ENCODE peak calls at places on chromosome 20, in eight cellular contexts. U is PC-3, T is DND-41, J is K562, I is mesendoderm, R is IMR-90, F is mammary epithelial cell, B is hepatocyte. K is an unnamed sample.
A peak's percentile ranks its signal among the peaks of the same experiment; 100 is the strongest.

GRCh38 chr20:33162753-33163152 is 5.2 kb upstream of the BPIFA2 start:
- DNase-seq in U (no peak), T (no peak), J (no peak), I (no peak), R (no peak), F (no peak), B (no peak), K (peak; percentile 1)

GRCh38 chr20:31605902-31606677 is 1.0 kb downstream of the ID1 start:
- DNase-seq in U (peak; percentile 19), T (no peak), J (no peak), I (peak; percentile 33), R (no peak), F (peak; percentile 12), B (peak; percentile 59), K (no peak)

GRCh38 chr20:8251201-8251575 is 119.1 kb downstream of the PLCB1 start:
- DNase-seq in U (no peak), T (no peak), J (no peak), I (no peak), R (no peak), F (no peak), B (no peak), K (no peak)

GRCh38 chr20:46273701-46274100 is 34.6 kb downstream of the CDH22 start:
- DNase-seq in U (no peak), T (no peak), J (no peak), I (no peak), R (no peak), F (no peak), B (no peak), K (no peak)

GRCh38 chr20:50577175-50578018 is 67.2 kb downstream of the PTPN1 start:
- DNase-seq in U (no peak), T (no peak), J (no peak), I (no peak), R (no peak), F (no peak), B (no peak), K (no peak)

GRCh38 chr20:40617594-40617993 is 71.4 kb downstream of the MAFB start:
- DNase-seq in U (no peak), T (no peak), J (no peak), I (no peak), R (no peak), F (no peak), B (no peak), K (no peak)

GRCh38 chr20:723756-724155 is 44.5 kb downstream of the SLC52A3 start:
- DNase-seq in U (peak; percentile 27), T (no peak), J (no peak), I (no peak), R (no peak), F (peak; percentile 66), B (no peak), K (no peak)

GRCh38 chr20:49448917-49449316 is 33.6 kb downstream of the KCNB1 start:
- DNase-seq in U (no peak), T (no peak), J (peak; percentile 87), I (peak; percentile 62), R (no peak), F (no peak), B (no peak), K (peak; percentile 5)

GRCh38 chr20:14861028-14861699 is 523.8 kb upstream of the FLRT3 start:
- DNase-seq in U (no peak), T (no peak), J (no peak), I (peak; percentile 24), R (no peak), F (no peak), B (no peak), K (no peak)

GRCh38 chr20:50602432-50603088 is 88.8 kb downstream of the RIPOR3 start:
- DNase-seq in U (no peak), T (no peak), J (no peak), I (no peak), R (no peak), F (no peak), B (no peak), K (no peak)

GRCh38 chr20:44715495-44716308 is 533 bp downstream of the CCN5 start:
- DNase-seq in U (no peak), T (no peak), J (no peak), I (no peak), R (no peak), F (no peak), B (no peak), K (no peak)

GRCh38 chr20:19828233-19828632 is 70.2 kb downstream of the RIN2 start:
- DNase-seq in U (peak; percentile 97), T (peak; percentile 45), J (no peak), I (no peak), R (peak; percentile 82), F (peak; percentile 78), B (peak; percentile 39), K (peak; percentile 23)

GRCh38 chr20:47067776-47068175 is 173.1 kb downstream of the EYA2 start:
- DNase-seq in U (no peak), T (no peak), J (no peak), I (no peak), R (peak; percentile 6), F (no peak), B (no peak), K (no peak)

GRCh38 chr20:19929749-19930148 is 87.4 kb upstream of the NAA20 start:
- DNase-seq in U (no peak), T (no peak), J (no peak), I (no peak), R (peak; percentile 53), F (no peak), B (peak; percentile 23), K (no peak)

GRCh38 chr20:58086763-58087566 is 141.5 kb downstream of the ANKRD60 start:
- DNase-seq in U (peak; percentile 89), T (peak; percentile 39), J (peak; percentile 45), I (peak; percentile 58), R (peak; percentile 27), F (peak; percentile 76), B (peak; percentile 64), K (peak; percentile 42)

GRCh38 chr20:2705931-2706645 is 13.5 kb downstream of the EBF4 start:
- DNase-seq in U (no peak), T (no peak), J (no peak), I (no peak), R (no peak), F (no peak), B (no peak), K (no peak)

GRCh38 chr20:57988422-57988821 is 240.0 kb downstream of the ANKRD60 start:
- DNase-seq in U (no peak), T (no peak), J (no peak), I (no peak), R (no peak), F (no peak), B (no peak), K (no peak)

GRCh38 chr20:25209400-25209799 is 13.9 kb downstream of the ENTPD6 start:
- DNase-seq in U (no peak), T (no peak), J (no peak), I (no peak), R (no peak), F (no peak), B (no peak), K (no peak)

GRCh38 chr20:44969320-44969879 is 3.1 kb downstream of the STK4 start:
- DNase-seq in U (no peak), T (no peak), J (no peak), I (no peak), R (no peak), F (no peak), B (no peak), K (no peak)

DNA sequence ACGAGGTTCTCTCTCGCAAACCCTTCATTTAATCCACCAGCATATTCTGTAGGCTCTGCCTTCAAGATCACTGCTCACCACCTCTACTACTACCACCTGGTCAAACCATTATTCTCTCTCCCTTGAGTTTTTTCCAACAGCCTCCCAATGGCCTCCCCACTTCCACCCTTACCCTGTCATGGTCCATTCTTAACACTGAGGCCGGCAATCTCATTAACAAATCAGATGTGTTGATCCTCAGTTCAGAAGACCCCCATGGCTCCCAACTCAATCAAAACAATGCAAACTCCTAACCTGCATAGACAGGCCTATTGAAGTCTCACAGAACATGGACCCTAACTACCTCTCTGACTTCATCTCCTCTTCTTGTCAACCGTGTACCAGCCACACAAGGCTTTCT is 2.2 kb downstream of the AURKA start:
- DNase-seq in U (no peak), T (no peak), J (no peak), I (no peak), R (no peak), F (no peak), B (no peak), K (no peak)
- H3K4me2 ChIP-seq in U (peak overlapping the region; percentile 90), T (peak overlapping the region; percentile 77), J (peak overlapping the region; percentile 22), I (no peak overlapping the region), R (no peak overlapping the region), F (no peak overlapping the region), B (no peak overlapping the region), K (peak overlapping the region; percentile 69)

DNA sequence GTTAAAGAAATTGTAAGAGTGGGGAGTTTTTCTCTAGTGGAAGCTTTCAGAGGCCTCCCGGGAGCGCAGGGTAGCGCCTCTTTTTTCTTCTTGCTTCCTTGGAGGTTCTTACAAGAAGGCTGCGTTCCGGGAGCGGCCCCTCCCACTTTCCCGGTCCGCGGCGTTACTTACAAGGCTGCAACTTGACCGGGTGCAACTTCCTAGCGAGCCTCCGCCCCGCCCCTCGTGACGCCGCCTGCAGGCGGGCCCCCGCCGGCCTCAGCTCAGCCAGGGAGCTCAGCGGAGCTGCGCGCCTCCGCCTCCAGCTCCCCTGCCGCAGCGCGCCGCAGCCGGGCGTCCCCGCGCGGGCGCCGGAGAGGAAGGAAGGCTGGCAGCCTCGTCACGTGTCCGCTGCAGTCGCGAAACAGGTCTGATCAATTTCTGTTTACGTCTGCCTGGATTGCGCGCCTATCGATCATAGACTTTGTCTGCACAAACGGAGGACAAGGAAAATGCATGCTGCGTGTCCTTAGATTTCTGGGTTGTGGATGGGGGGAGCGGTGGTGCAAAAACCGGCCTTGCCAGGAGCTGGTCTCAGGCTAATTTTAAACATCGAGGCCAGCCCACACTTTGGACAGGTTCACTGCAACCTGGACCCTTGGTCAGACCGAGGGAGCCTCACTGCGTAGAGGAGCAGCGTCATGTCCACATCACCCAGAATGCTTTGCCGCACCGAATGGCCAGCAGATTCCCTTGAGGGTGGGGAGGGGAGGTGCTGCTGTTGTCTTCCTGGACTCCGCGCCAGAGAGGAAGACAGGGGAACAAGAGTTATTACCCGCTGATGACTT is at the start of the genes FAM217B and PPP1R3D:
- DNase-seq in U (peak; percentile 96), T (peak; percentile 93), J (peak; percentile 90), I (peak; percentile 96), R (peak; percentile 96), F (peak; percentile 96), B (peak; percentile 98), K (peak; percentile 92)
- H3K4me1 ChIP-seq in U (peaks cover 36% of the 10 kb centered on the region), T (peaks cover 25% of the 10 kb centered on the region), J (peaks cover 6% of the 10 kb centered on the region), I (no peaks in the 10 kb centered on the region), R (peaks cover 10% of the 10 kb centered on the region), F (peaks cover 30% of the 10 kb centered on the region), B (peaks cover 28% of the 10 kb centered on the region), K (peaks cover 25% of the 10 kb centered on the region)

GRCh38 chr20:22403860-22404608 is 180.3 kb downstream of the FOXA2 start:
- DNase-seq in U (peak; percentile 63), T (no peak), J (no peak), I (peak; percentile 12), R (no peak), F (no peak), B (peak; percentile 23), K (no peak)
- H3K4me2 ChIP-seq in U (peak overlapping the region; percentile 95), T (no peak overlapping the region), J (peak overlapping the region; percentile 81), I (no peak overlapping the region), R (peak overlapping the region; percentile 64), F (peak overlapping the region; percentile 47), B (peak overlapping the region; percentile 77), K (no peak overlapping the region)

DNA sequence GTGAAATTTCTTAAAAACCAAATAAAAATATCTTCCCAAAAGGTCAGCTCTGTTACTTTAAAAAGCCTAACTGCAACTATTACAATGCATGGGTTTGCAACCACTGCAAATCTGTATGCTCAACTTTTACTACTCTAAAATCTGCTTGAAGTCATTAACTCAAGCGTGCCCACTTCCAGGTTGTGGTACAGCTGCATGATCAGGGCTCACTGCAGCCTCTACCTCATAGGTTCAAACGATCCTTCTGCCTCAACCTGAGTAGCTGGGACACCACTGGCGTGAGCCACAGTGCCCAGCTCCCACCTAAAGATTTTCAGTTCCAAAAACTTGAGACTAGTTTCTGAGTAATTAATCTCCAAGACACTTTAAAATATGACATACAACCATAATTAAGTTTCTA is 8.2 kb downstream of the DIDO1 start:
- DNase-seq in U (no peak), T (peak; percentile 41), J (no peak), I (no peak), R (no peak), F (no peak), B (no peak), K (peak; percentile 82)
- H3K4me1 ChIP-seq in U (peaks cover 9% of the 10 kb centered on the region), T (peaks cover 37% of the 10 kb centered on the region), J (peaks cover 36% of the 10 kb centered on the region), I (peaks cover 16% of the 10 kb centered on the region), R (peaks cover 20% of the 10 kb centered on the region), F (peaks cover 28% of the 10 kb centered on the region), B (peaks cover 49% of the 10 kb centered on the region), K (peaks cover 79% of the 10 kb centered on the region)

K was measured in OCI-LY7.